ENCODE peak calls at places on chromosomes 7 and 10, in four cellular contexts. P is cardiac muscle cell, N is stomach, U is IMR-90. H is an unnamed sample.

GRCh38 chr7:47817922-47818321 is 130.3 kb downstream of the PKD1L1 start:
- DNase-seq in N (no peak), U (no peak), P (peak), H (no peak)

GRCh38 chr7:45193868-45194267 is 36.3 kb downstream of the RAMP3 start:
- DNase-seq in N (no peak), P (no peak), U (no peak), H (no peak)

GRCh38 chr10:96468845-96469244 is 44.9 kb downstream of the TLL2 start:
- DNase-seq in U (no peak), N (no peak), P (no peak), H (no peak)

GRCh38 chr10:71767420-71768035 is 5.8 kb downstream of the VSIR start:
- DNase-seq in N (no peak), U (no peak), P (peak), H (no peak)

GRCh38 chr10:108836362-108836761 is 1086.9 kb downstream of the XPNPEP1 start:
- DNase-seq in U (no peak), N (no peak), P (no peak), H (no peak)

GRCh38 chr7:16918288-16918895 is 36.6 kb upstream of the AGR3 start:
- DNase-seq in P (peak), N (peak), U (peak), H (no peak)

GRCh38 chr10:124175701-124176100 is 82.3 kb upstream of the CHST15 start:
- DNase-seq in N (no peak), P (no peak), U (no peak), H (no peak)

GRCh38 chr10:13816195-13816926 is 229.6 kb downstream of the PRPF18 start:
- DNase-seq in N (peak), P (peak), U (peak), H (no peak)

GRCh38 chr7:69177326-69177897 is 420.9 kb upstream of the AUTS2 start:
- DNase-seq in N (no peak), P (peak), U (no peak), H (no peak)

GRCh38 chr10:94630017-94630688 is 53.4 kb upstream of the CYP2C18 start:
- DNase-seq in U (peak), P (peak), N (no peak), H (no peak)

GRCh38 chr10:121281576-121281975 is 316.7 kb downstream of the FGFR2 start:
- DNase-seq in U (no peak), P (peak), N (no peak), H (no peak)

GRCh38 chr10:54961040-54961439 is 160.0 kb upstream of the PCDH15 start:
- DNase-seq in P (no peak), U (no peak), N (no peak), H (no peak)

GRCh38 chr10:54962134-54962900 is 161.3 kb upstream of the PCDH15 start:
- DNase-seq in N (no peak), P (no peak), U (no peak), H (no peak)

GRCh38 chr10:54958844-54959243 is 157.8 kb upstream of the PCDH15 start:
- DNase-seq in U (no peak), N (no peak), P (no peak), H (no peak)
- TF ChIP-seq CTCF in U (no peak), N (no peak), P (no peak), H (no peak)

DNA sequence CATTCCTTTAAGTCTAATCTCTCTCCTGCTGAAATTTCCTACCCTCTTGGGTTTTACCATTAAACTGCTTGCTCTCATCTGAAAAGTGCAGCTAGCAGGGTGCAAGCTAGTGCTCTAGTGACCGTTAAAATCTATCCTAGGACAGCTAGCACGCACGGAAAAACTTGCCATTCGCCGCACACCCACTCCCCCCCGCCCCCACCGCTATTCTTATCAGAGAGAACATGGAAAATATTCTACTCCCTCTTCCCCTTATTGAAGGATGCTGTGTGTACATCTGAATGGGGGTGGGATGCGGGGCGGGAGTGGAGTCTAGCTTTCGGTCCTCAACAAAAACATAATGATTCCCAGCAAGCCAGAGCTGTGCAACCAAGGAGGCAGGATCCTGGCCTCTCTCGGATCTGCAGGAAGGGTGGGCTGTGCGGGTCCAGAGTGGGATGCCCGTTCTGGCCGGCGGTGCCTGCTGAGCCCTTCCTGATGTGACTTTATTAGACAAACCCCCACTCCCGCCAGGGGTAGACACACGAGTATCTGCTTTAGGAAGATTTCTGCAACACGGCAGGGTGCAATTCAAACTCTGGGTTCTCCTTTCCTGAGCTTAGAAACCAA is 1.1 kb upstream of the ADRA2A start:
- DNase-seq in P (no peak), U (no peak), N (no peak), H (no peak)
- H3K4me3 ChIP-seq in P (peak), U (no peak), N (peak), H (no peak)

DNA sequence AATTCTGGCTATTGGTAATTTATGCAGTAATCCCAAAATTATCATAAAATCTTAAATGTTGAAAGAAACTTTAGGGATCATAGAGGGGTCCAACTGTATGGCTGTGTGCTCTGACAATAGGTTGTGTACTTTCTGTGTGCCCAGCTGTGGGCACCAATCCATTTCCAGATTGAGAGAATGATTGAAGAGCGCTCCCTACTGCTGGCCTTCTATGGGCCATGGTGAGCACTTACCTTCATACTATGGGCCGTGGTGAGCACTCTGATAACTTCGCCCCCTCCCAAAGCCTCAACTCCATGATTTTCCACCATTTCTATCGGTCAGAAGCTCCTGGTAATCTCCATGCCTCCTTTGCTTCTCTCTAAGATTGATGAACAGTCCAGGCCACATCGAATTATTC is 118.6 kb downstream of the STRA8 start:
- DNase-seq in U (no peak), N (no peak), P (no peak), H (no peak)
- TF ChIP-seq CTCF in U (no peak), N (no peak), P (no peak), H (no peak)

DNA sequence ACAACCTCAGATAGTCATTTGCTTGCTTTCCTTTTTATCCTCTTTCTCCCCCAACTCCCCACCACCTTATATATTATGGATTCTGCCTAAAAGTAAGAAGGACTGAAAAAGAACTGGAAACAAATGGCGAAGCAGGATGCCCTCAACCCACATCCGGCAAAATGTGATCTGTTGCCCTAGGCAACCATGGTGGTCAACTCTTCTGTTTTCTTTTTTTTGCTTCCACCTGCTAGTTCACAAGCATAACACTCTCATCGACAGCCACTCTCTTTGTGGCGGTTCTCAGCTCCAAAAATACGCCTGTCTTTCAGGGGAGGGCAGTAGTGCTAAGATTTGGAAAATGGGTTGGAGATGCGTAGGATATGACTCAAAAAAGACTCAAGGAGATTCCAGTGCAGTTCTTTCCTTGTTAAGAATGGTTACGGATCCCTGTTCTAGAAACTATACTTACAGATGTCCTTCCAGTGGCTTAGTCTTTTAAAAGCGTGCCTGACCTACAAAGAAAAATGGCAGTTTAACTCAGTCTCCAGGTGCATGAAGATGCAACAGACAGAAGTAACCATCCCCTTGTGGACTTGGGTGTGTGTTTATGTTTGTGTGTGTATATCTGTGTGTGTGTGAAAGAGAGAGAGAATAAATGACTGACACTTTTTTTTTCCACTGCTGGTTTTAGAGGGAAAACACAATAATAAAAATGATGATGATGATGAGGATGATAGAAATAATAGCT is 10.7 kb downstream of the APBB1IP start:
- DNase-seq in U (no peak), N (no peak), P (no peak), H (peak)
- H3K4me3 ChIP-seq in U (no peak), N (no peak), P (no peak), H (peak)

GRCh38 chr10:110865184-110865803 is 6.4 kb upstream of the PDCD4 start:
- DNase-seq in U (peak), N (no peak), P (peak), H (no peak)
- TF ChIP-seq CTCF in U (no peak), N (no peak), P (no peak), H (no peak)

GRCh38 chr10:89382757-89383156 is 4.9 kb downstream of the IFIT1B start:
- DNase-seq in U (peak), P (no peak), N (no peak), H (no peak)
- H3K4me3 ChIP-seq in U (no peak), P (no peak), N (no peak), H (no peak)

DNA sequence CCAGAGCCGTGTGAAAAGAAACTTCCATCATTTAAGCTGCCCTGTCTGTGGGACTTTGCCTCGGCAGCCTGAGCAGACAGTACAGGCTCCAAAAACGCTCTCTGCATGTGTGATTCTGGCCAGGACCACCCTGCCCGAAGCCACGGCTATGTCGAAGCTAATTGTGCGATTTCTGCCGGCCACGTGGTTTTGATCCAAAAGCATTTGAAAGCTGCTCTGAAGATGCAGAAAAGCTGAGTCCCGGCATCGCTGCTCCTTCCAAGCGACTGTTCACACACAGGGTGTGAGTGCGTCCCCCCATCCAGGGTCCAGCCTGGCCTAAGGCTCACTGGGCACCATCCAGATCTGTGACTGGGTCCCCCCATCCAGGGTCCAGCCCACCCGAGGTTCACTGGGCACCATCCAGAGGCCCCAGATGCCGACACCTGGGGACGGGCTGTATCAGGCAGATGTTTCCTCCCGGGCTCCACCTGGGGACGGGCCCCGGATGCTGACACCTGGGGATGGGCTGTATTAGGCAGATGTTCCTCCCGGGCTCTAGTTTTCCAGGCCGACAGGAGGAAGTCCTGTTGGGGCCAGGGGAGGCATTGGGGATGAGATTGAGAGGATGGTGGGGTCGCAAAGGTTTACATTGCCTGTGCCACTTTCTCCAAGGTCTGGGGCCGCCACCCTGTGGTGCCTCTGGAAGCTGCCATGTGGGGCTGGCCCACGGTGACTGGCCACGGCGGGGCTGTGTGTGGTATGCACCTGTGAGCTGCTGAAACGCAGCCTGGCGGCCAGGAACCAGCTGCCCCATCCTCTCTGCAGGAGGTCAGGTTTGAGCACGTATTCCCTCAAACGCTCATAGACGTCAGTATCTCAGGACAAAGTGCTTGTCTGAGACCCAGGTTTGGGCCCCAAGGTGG is 527.4 kb downstream of the DNAJB6 start:
- DNase-seq in U (no peak), P (no peak), N (no peak), H (no peak)
- TF ChIP-seq CTCF in U (no peak), P (no peak), N (no peak), H (no peak)

GRCh38 chr10:35452847-35453246 is 116.5 kb downstream of the CCNY start:
- DNase-seq in P (no peak), U (no peak), N (no peak), H (no peak)

GRCh38 chr10:35451103-35452016 is 115.1 kb downstream of the CCNY start:
- DNase-seq in N (no peak), U (peak), P (peak), H (peak)

GRCh38 chr10:35456784-35457183 is 120.5 kb downstream of the CCNY start:
- DNase-seq in U (no peak), P (no peak), N (no peak), H (no peak)

GRCh38 chr10:35456175-35456574 is 119.9 kb downstream of the CCNY start:
- DNase-seq in N (no peak), P (no peak), U (no peak), H (no peak)

GRCh38 chr10:35453855-35454532 is 117.7 kb downstream of the CCNY start:
- DNase-seq in N (no peak), P (peak), U (peak), H (no peak)
- H3K4me3 ChIP-seq in N (no peak), P (no peak), U (no peak), H (no peak)

GRCh38 chr10:12556057-12556456 is 206.7 kb downstream of the CAMK1D start:
- DNase-seq in U (no peak), P (no peak), N (no peak), H (no peak)
- TF ChIP-seq CTCF in U (no peak), P (no peak), N (no peak), H (no peak)

GRCh38 chr10:103057980-103058568 is 135.0 kb downstream of the NT5C2 start:
- DNase-seq in U (peak), P (no peak), N (no peak), H (no peak)

GRCh38 chr10:103049237-103049636 is 131.1 kb downstream of the CNNM2 start:
- DNase-seq in N (no peak), U (no peak), P (no peak), H (no peak)

GRCh38 chr10:103054621-103055020 is 136.5 kb downstream of the CNNM2 start:
- DNase-seq in P (no peak), U (no peak), N (no peak), H (no peak)

GRCh38 chr10:103055105-103055504 is 137.0 kb downstream of the CNNM2 start:
- DNase-seq in U (peak), N (no peak), P (no peak), H (no peak)

DNA sequence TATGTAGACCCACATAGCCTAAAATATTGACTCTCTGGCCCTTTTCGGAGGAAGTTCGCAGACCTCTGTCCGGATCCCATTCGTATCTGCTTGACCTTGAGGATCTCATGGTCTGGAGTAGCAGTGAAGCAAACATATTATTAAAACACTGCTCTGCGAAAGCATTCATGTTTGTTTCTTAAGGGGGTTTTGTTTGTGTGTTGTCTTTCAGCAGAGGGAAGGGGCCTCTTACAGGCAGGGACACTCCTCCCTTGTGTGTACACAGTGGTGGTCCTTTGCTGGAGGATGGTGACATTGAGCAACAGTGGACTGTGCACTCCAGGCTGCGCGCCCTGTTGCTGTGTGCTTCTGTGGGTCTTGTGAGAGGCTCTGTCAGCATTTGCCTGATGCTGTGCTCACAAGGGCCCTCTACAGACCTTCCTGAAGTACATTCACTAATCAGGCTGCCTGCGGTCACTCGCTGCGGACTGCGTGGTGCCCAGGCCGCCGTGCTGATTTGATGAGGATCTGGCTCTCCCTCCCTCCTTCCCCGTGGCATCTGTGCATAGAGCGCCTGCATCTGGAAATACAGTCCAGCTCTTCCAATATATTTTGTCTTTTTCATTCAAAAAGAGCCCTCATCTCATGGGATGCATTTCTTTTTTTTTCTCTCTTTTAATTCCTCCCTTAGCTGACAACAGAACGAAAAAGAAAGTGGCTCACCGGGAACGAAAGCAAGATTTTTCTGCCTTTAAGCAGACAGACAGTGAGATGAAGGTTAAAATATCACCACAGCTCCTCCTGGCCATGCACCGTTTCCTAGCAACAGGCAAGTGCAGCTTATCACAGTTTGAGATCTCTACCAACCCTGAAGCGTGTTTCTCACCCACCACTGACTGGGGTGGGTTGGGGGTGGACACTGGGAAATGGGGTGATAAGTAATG is 135.8 kb downstream of the CNNM2 start:
- DNase-seq in U (peak), P (peak), N (peak), H (peak)
- H3K4me3 ChIP-seq in U (peak), P (no peak), N (peak), H (peak)

H was measured in GM12864.